ENCODE peak calls at places on chromosomes 16 and 17, in five cellular contexts. F is breast epithelium, G is right cardiac atrium, P is astrocyte of the spinal cord, C is body of pancreas. T is an unnamed sample.

GRCh38 chr17:42246515-42246914 is 29.7 kb downstream of the STAT5B start:
- DNase-seq in C (peak), F (no peak), G (no peak), P (peak), T (no peak)

GRCh38 chr16:29745853-29746345 is at the start of gene C16orf54:
- DNase-seq in G (peak), F (peak), P (no peak), C (peak), T (no peak)

GRCh38 chr17:27579897-27580321 is 51.1 kb upstream of the LGALS9 start:
- DNase-seq in G (no peak), F (no peak), P (no peak), C (no peak), T (no peak)

GRCh38 chr17:17539591-17539990 is 43.4 kb upstream of the RASD1 start:
- DNase-seq in F (no peak), G (peak), C (no peak), P (no peak), T (no peak)

GRCh38 chr17:8080799-8081219 is 6.7 kb downstream of the ALOX12B start:
- DNase-seq in G (no peak), P (no peak), C (no peak), F (no peak), T (no peak)

GRCh38 chr17:55783684-55784245 is 32.9 kb downstream of the PCTP start:
- DNase-seq in F (no peak), G (peak), C (peak), P (peak), T (no peak)

GRCh38 chr17:70037498-70037897 is 37.5 kb upstream of the KCNJ16 start:
- DNase-seq in G (no peak), C (no peak), P (no peak), F (no peak), T (no peak)

GRCh38 chr17:82047914-82048570 is 3.6 kb downstream of the RFNG start:
- DNase-seq in P (no peak), C (no peak), G (peak), F (no peak), T (no peak)

GRCh38 chr17:72977768-72978417 is 114.6 kb downstream of the SLC39A11 start:
- DNase-seq in P (peak), F (no peak), G (no peak), C (no peak), T (no peak)

GRCh38 chr17:74746376-74746775 is 2.1 kb upstream of the NHERF1 start:
- DNase-seq in P (no peak), G (no peak), C (no peak), F (no peak), T (no peak)

GRCh38 chr17:2146132-2146871 is 91.4 kb downstream of the HIC1 start:
- DNase-seq in P (no peak), G (no peak), C (no peak), F (no peak), T (no peak)

GRCh38 chr17:17808706-17809432 is 27.9 kb downstream of the SREBF1 start:
- DNase-seq in P (peak), G (no peak), C (no peak), F (no peak), T (no peak)

GRCh38 chr16:64964126-64964540 is 157.7 kb downstream of the CDH11 start:
- DNase-seq in C (no peak), F (no peak), G (no peak), P (peak), T (no peak)

GRCh38 chr17:27530791-27531391 is 74.6 kb downstream of the KSR1 start:
- DNase-seq in C (no peak), G (no peak), F (no peak), P (peak), T (no peak)

GRCh38 chr17:50280068-50280467 is 5.8 kb downstream of the TMEM92 start:
- DNase-seq in C (no peak), G (no peak), F (no peak), P (no peak), T (no peak)

GRCh38 chr16:11042205-11042604 is 97.8 kb downstream of the CLEC16A start:
- DNase-seq in F (no peak), G (no peak), C (no peak), P (no peak), T (no peak)

GRCh38 chr17:49349535-49349934 is 12.5 kb downstream of the ZNF652 start:
- DNase-seq in G (no peak), C (no peak), F (no peak), P (no peak), T (no peak)

T was measured in epithelial cell of proximal tubule.